ENCODE peak calls at places on chromosomes 5 and 9, in ten cellular contexts. One of them, this sample, is unnamed.

GRCh38 chr5:989961-990530 is 18.6 kb upstream of the NKD2 start:
- DNase-seq in DMS 273 treated with DMSO at 0.1 percent for 48 hours: no peak
- DNase-seq in stimulated activated CD4-positive, alpha-beta T cell treated with anti-CD3 and anti-CD28 coated beads, Interleukin-1b, Interleukin-23, amount 100 ng/mL, for 1 hour: no peak
- DNase-seq in H54: no peak
- DNase-seq in germinal center: no peak
- DNase-seq in heart right ventricle: peak; percentile 73
- DNase-seq in CD8-positive, alpha-beta memory T cell: no peak
- DNase-seq in esophagus squamous epithelium: no peak
- DNase-seq in suprapubic skin: peak; percentile 86
- DNase-seq in cardiac muscle cell: peak; percentile 60
- DNase-seq in this sample: no peak

GRCh38 chr9:36029765-36030528 is 6.8 kb upstream of the RECK start:
- DNase-seq in DMS 273 treated with DMSO at 0.1 percent for 48 hours: no peak
- DNase-seq in stimulated activated CD4-positive, alpha-beta T cell treated with anti-CD3 and anti-CD28 coated beads, Interleukin-1b, Interleukin-23, amount 100 ng/mL, for 1 hour: no peak
- DNase-seq in H54: no peak
- DNase-seq in germinal center: peak; percentile 43
- DNase-seq in heart right ventricle: no peak
- DNase-seq in CD8-positive, alpha-beta memory T cell: no peak
- DNase-seq in esophagus squamous epithelium: no peak
- DNase-seq in suprapubic skin: no peak
- DNase-seq in cardiac muscle cell: no peak
- DNase-seq in this sample: no peak

GRCh38 chr5:147822686-147823491 is 8.6 kb downstream of the SPINK1 start:
- DNase-seq in DMS 273 treated with DMSO at 0.1 percent for 48 hours: peak; percentile 50
- DNase-seq in stimulated activated CD4-positive, alpha-beta T cell treated with anti-CD3 and anti-CD28 coated beads, Interleukin-1b, Interleukin-23, amount 100 ng/mL, for 1 hour: no peak
- DNase-seq in H54: peak; percentile 7
- DNase-seq in germinal center: peak; percentile 59
- DNase-seq in heart right ventricle: no peak
- DNase-seq in CD8-positive, alpha-beta memory T cell: peak; percentile 38
- DNase-seq in esophagus squamous epithelium: no peak
- DNase-seq in suprapubic skin: no peak
- DNase-seq in cardiac muscle cell: peak; percentile 82
- DNase-seq in this sample: peak; percentile 1

GRCh38 chr9:128125575-128126354 is 1.8 kb downstream of the PTGES2 start:
- DNase-seq in DMS 273 treated with DMSO at 0.1 percent for 48 hours: no peak
- DNase-seq in stimulated activated CD4-positive, alpha-beta T cell treated with anti-CD3 and anti-CD28 coated beads, Interleukin-1b, Interleukin-23, amount 100 ng/mL, for 1 hour: no peak
- DNase-seq in H54: no peak
- DNase-seq in germinal center: no peak
- DNase-seq in heart right ventricle: peak; percentile 3
- DNase-seq in CD8-positive, alpha-beta memory T cell: no peak
- DNase-seq in esophagus squamous epithelium: no peak
- DNase-seq in suprapubic skin: peak; percentile 65
- DNase-seq in cardiac muscle cell: no peak
- DNase-seq in this sample: no peak

GRCh38 chr9:89617978-89618377 is 13.2 kb downstream of the GADD45G start:
- DNase-seq in DMS 273 treated with DMSO at 0.1 percent for 48 hours: no peak
- DNase-seq in stimulated activated CD4-positive, alpha-beta T cell treated with anti-CD3 and anti-CD28 coated beads, Interleukin-1b, Interleukin-23, amount 100 ng/mL, for 1 hour: no peak
- DNase-seq in H54: no peak
- DNase-seq in germinal center: no peak
- DNase-seq in heart right ventricle: no peak
- DNase-seq in CD8-positive, alpha-beta memory T cell: no peak
- DNase-seq in esophagus squamous epithelium: no peak
- DNase-seq in suprapubic skin: no peak
- DNase-seq in cardiac muscle cell: no peak
- DNase-seq in this sample: no peak

GRCh38 chr9:97188545-97188944 is 118.9 kb upstream of the CCDC180 start:
- DNase-seq in DMS 273 treated with DMSO at 0.1 percent for 48 hours: no peak
- DNase-seq in stimulated activated CD4-positive, alpha-beta T cell treated with anti-CD3 and anti-CD28 coated beads, Interleukin-1b, Interleukin-23, amount 100 ng/mL, for 1 hour: no peak
- DNase-seq in H54: no peak
- DNase-seq in germinal center: no peak
- DNase-seq in heart right ventricle: no peak
- DNase-seq in CD8-positive, alpha-beta memory T cell: no peak
- DNase-seq in esophagus squamous epithelium: no peak
- DNase-seq in suprapubic skin: no peak
- DNase-seq in cardiac muscle cell: no peak
- DNase-seq in this sample: no peak

GRCh38 chr9:111451570-111451969 is 32.6 kb downstream of the ECPAS start:
- DNase-seq in DMS 273 treated with DMSO at 0.1 percent for 48 hours: no peak
- DNase-seq in stimulated activated CD4-positive, alpha-beta T cell treated with anti-CD3 and anti-CD28 coated beads, Interleukin-1b, Interleukin-23, amount 100 ng/mL, for 1 hour: no peak
- DNase-seq in H54: no peak
- DNase-seq in germinal center: no peak
- DNase-seq in heart right ventricle: no peak
- DNase-seq in CD8-positive, alpha-beta memory T cell: no peak
- DNase-seq in esophagus squamous epithelium: no peak
- DNase-seq in suprapubic skin: no peak
- DNase-seq in cardiac muscle cell: no peak
- DNase-seq in this sample: no peak

GRCh38 chr5:167064199-167064811 is 1227.1 kb upstream of the WWC1 start:
- DNase-seq in DMS 273 treated with DMSO at 0.1 percent for 48 hours: no peak
- DNase-seq in stimulated activated CD4-positive, alpha-beta T cell treated with anti-CD3 and anti-CD28 coated beads, Interleukin-1b, Interleukin-23, amount 100 ng/mL, for 1 hour: no peak
- DNase-seq in H54: no peak
- DNase-seq in germinal center: no peak
- DNase-seq in heart right ventricle: no peak
- DNase-seq in CD8-positive, alpha-beta memory T cell: no peak
- DNase-seq in esophagus squamous epithelium: no peak
- DNase-seq in suprapubic skin: no peak
- DNase-seq in cardiac muscle cell: peak; percentile 21
- DNase-seq in this sample: no peak

GRCh38 chr9:33921967-33922895 is 105.3 kb downstream of the UBE2R2 start:
- DNase-seq in DMS 273 treated with DMSO at 0.1 percent for 48 hours: no peak
- DNase-seq in stimulated activated CD4-positive, alpha-beta T cell treated with anti-CD3 and anti-CD28 coated beads, Interleukin-1b, Interleukin-23, amount 100 ng/mL, for 1 hour: no peak
- DNase-seq in H54: peak; percentile 12
- DNase-seq in germinal center: peak; percentile 55
- DNase-seq in heart right ventricle: no peak
- DNase-seq in CD8-positive, alpha-beta memory T cell: no peak
- DNase-seq in esophagus squamous epithelium: no peak
- DNase-seq in suprapubic skin: no peak
- DNase-seq in cardiac muscle cell: peak; percentile 17
- DNase-seq in this sample: no peak

GRCh38 chr5:44183753-44184152 is 205.5 kb downstream of the FGF10 start:
- DNase-seq in DMS 273 treated with DMSO at 0.1 percent for 48 hours: no peak
- DNase-seq in stimulated activated CD4-positive, alpha-beta T cell treated with anti-CD3 and anti-CD28 coated beads, Interleukin-1b, Interleukin-23, amount 100 ng/mL, for 1 hour: no peak
- DNase-seq in H54: no peak
- DNase-seq in germinal center: no peak
- DNase-seq in heart right ventricle: no peak
- DNase-seq in CD8-positive, alpha-beta memory T cell: no peak
- DNase-seq in esophagus squamous epithelium: no peak
- DNase-seq in suprapubic skin: no peak
- DNase-seq in cardiac muscle cell: no peak
- DNase-seq in this sample: no peak

GRCh38 chr9:88092699-88093359 is 45.4 kb downstream of the SPATA31C2 start:
- DNase-seq in DMS 273 treated with DMSO at 0.1 percent for 48 hours: no peak
- DNase-seq in stimulated activated CD4-positive, alpha-beta T cell treated with anti-CD3 and anti-CD28 coated beads, Interleukin-1b, Interleukin-23, amount 100 ng/mL, for 1 hour: no peak
- DNase-seq in H54: no peak
- DNase-seq in germinal center: no peak
- DNase-seq in heart right ventricle: no peak
- DNase-seq in CD8-positive, alpha-beta memory T cell: no peak
- DNase-seq in esophagus squamous epithelium: no peak
- DNase-seq in suprapubic skin: no peak
- DNase-seq in cardiac muscle cell: no peak
- DNase-seq in this sample: no peak

GRCh38 chr5:68396722-68397121 is 181.2 kb downstream of the PIK3R1 start:
- DNase-seq in DMS 273 treated with DMSO at 0.1 percent for 48 hours: no peak
- DNase-seq in stimulated activated CD4-positive, alpha-beta T cell treated with anti-CD3 and anti-CD28 coated beads, Interleukin-1b, Interleukin-23, amount 100 ng/mL, for 1 hour: no peak
- DNase-seq in H54: no peak
- DNase-seq in germinal center: no peak
- DNase-seq in heart right ventricle: no peak
- DNase-seq in CD8-positive, alpha-beta memory T cell: no peak
- DNase-seq in esophagus squamous epithelium: no peak
- DNase-seq in suprapubic skin: no peak
- DNase-seq in cardiac muscle cell: no peak
- DNase-seq in this sample: no peak

GRCh38 chr5:144083185-144083584 is 87.3 kb downstream of the YIPF5 start:
- DNase-seq in DMS 273 treated with DMSO at 0.1 percent for 48 hours: no peak
- DNase-seq in stimulated activated CD4-positive, alpha-beta T cell treated with anti-CD3 and anti-CD28 coated beads, Interleukin-1b, Interleukin-23, amount 100 ng/mL, for 1 hour: no peak
- DNase-seq in H54: no peak
- DNase-seq in germinal center: no peak
- DNase-seq in heart right ventricle: no peak
- DNase-seq in CD8-positive, alpha-beta memory T cell: no peak
- DNase-seq in esophagus squamous epithelium: no peak
- DNase-seq in suprapubic skin: no peak
- DNase-seq in cardiac muscle cell: no peak
- DNase-seq in this sample: no peak

GRCh38 chr9:89815061-89815902 is 210.5 kb downstream of the GADD45G start:
- DNase-seq in DMS 273 treated with DMSO at 0.1 percent for 48 hours: no peak
- DNase-seq in stimulated activated CD4-positive, alpha-beta T cell treated with anti-CD3 and anti-CD28 coated beads, Interleukin-1b, Interleukin-23, amount 100 ng/mL, for 1 hour: no peak
- DNase-seq in H54: no peak
- DNase-seq in germinal center: no peak
- DNase-seq in heart right ventricle: no peak
- DNase-seq in CD8-positive, alpha-beta memory T cell: no peak
- DNase-seq in esophagus squamous epithelium: no peak
- DNase-seq in suprapubic skin: no peak
- DNase-seq in cardiac muscle cell: no peak
- DNase-seq in this sample: no peak

GRCh38 chr9:134188421-134189166 is 24.2 kb upstream of the RNU6ATAC start:
- DNase-seq in DMS 273 treated with DMSO at 0.1 percent for 48 hours: no peak
- DNase-seq in stimulated activated CD4-positive, alpha-beta T cell treated with anti-CD3 and anti-CD28 coated beads, Interleukin-1b, Interleukin-23, amount 100 ng/mL, for 1 hour: no peak
- DNase-seq in H54: no peak
- DNase-seq in germinal center: no peak
- DNase-seq in heart right ventricle: no peak
- DNase-seq in CD8-positive, alpha-beta memory T cell: no peak
- DNase-seq in esophagus squamous epithelium: no peak
- DNase-seq in suprapubic skin: peak; percentile 57
- DNase-seq in cardiac muscle cell: no peak
- DNase-seq in this sample: peak; percentile 6

GRCh38 chr9:87336407-87336806 is 161.3 kb upstream of the DAPK1 start:
- DNase-seq in DMS 273 treated with DMSO at 0.1 percent for 48 hours: no peak
- DNase-seq in stimulated activated CD4-positive, alpha-beta T cell treated with anti-CD3 and anti-CD28 coated beads, Interleukin-1b, Interleukin-23, amount 100 ng/mL, for 1 hour: no peak
- DNase-seq in H54: no peak
- DNase-seq in germinal center: no peak
- DNase-seq in heart right ventricle: no peak
- DNase-seq in CD8-positive, alpha-beta memory T cell: no peak
- DNase-seq in esophagus squamous epithelium: no peak
- DNase-seq in suprapubic skin: no peak
- DNase-seq in cardiac muscle cell: no peak
- DNase-seq in this sample: no peak

GRCh38 chr9:135487281-135488012 is 7.9 kb downstream of the PPP1R26 start:
- DNase-seq in DMS 273 treated with DMSO at 0.1 percent for 48 hours: no peak
- DNase-seq in stimulated activated CD4-positive, alpha-beta T cell treated with anti-CD3 and anti-CD28 coated beads, Interleukin-1b, Interleukin-23, amount 100 ng/mL, for 1 hour: no peak
- DNase-seq in H54: no peak
- DNase-seq in germinal center: no peak
- DNase-seq in heart right ventricle: no peak
- DNase-seq in CD8-positive, alpha-beta memory T cell: no peak
- DNase-seq in esophagus squamous epithelium: no peak
- DNase-seq in suprapubic skin: no peak
- DNase-seq in cardiac muscle cell: no peak
- DNase-seq in this sample: no peak

GRCh38 chr9:85600675-85601263 is 141.0 kb downstream of the AGTPBP1 start:
- DNase-seq in DMS 273 treated with DMSO at 0.1 percent for 48 hours: no peak
- DNase-seq in stimulated activated CD4-positive, alpha-beta T cell treated with anti-CD3 and anti-CD28 coated beads, Interleukin-1b, Interleukin-23, amount 100 ng/mL, for 1 hour: no peak
- DNase-seq in H54: no peak
- DNase-seq in germinal center: no peak
- DNase-seq in heart right ventricle: no peak
- DNase-seq in CD8-positive, alpha-beta memory T cell: peak; percentile 13
- DNase-seq in esophagus squamous epithelium: no peak
- DNase-seq in suprapubic skin: no peak
- DNase-seq in cardiac muscle cell: no peak
- DNase-seq in this sample: no peak

GRCh38 chr9:26210338-26210851 is 532.2 kb upstream of the TUSC1 start:
- DNase-seq in DMS 273 treated with DMSO at 0.1 percent for 48 hours: no peak
- DNase-seq in stimulated activated CD4-positive, alpha-beta T cell treated with anti-CD3 and anti-CD28 coated beads, Interleukin-1b, Interleukin-23, amount 100 ng/mL, for 1 hour: no peak
- DNase-seq in H54: peak; percentile 25
- DNase-seq in germinal center: no peak
- DNase-seq in heart right ventricle: no peak
- DNase-seq in CD8-positive, alpha-beta memory T cell: no peak
- DNase-seq in esophagus squamous epithelium: no peak
- DNase-seq in suprapubic skin: no peak
- DNase-seq in cardiac muscle cell: no peak
- DNase-seq in this sample: no peak

GRCh38 chr5:64166201-64166959 is 737 bp downstream of the RNF180 start:
- DNase-seq in DMS 273 treated with DMSO at 0.1 percent for 48 hours: no peak
- DNase-seq in stimulated activated CD4-positive, alpha-beta T cell treated with anti-CD3 and anti-CD28 coated beads, Interleukin-1b, Interleukin-23, amount 100 ng/mL, for 1 hour: no peak
- DNase-seq in H54: no peak
- DNase-seq in germinal center: no peak
- DNase-seq in heart right ventricle: peak; percentile 18
- DNase-seq in CD8-positive, alpha-beta memory T cell: no peak
- DNase-seq in esophagus squamous epithelium: no peak
- DNase-seq in suprapubic skin: no peak
- DNase-seq in cardiac muscle cell: peak; percentile 39
- DNase-seq in this sample: no peak

GRCh38 chr5:170080217-170080616 is 25.5 kb upstream of the FOXI1 start:
- DNase-seq in DMS 273 treated with DMSO at 0.1 percent for 48 hours: no peak
- DNase-seq in stimulated activated CD4-positive, alpha-beta T cell treated with anti-CD3 and anti-CD28 coated beads, Interleukin-1b, Interleukin-23, amount 100 ng/mL, for 1 hour: no peak
- DNase-seq in H54: no peak
- DNase-seq in germinal center: no peak
- DNase-seq in heart right ventricle: no peak
- DNase-seq in CD8-positive, alpha-beta memory T cell: no peak
- DNase-seq in esophagus squamous epithelium: no peak
- DNase-seq in suprapubic skin: no peak
- DNase-seq in cardiac muscle cell: no peak
- DNase-seq in this sample: no peak

GRCh38 chr9:25449503-25449902 is 228.7 kb downstream of the TUSC1 start:
- DNase-seq in DMS 273 treated with DMSO at 0.1 percent for 48 hours: no peak
- DNase-seq in stimulated activated CD4-positive, alpha-beta T cell treated with anti-CD3 and anti-CD28 coated beads, Interleukin-1b, Interleukin-23, amount 100 ng/mL, for 1 hour: no peak
- DNase-seq in H54: no peak
- DNase-seq in germinal center: no peak
- DNase-seq in heart right ventricle: no peak
- DNase-seq in CD8-positive, alpha-beta memory T cell: no peak
- DNase-seq in esophagus squamous epithelium: no peak
- DNase-seq in suprapubic skin: no peak
- DNase-seq in cardiac muscle cell: no peak
- DNase-seq in this sample: no peak

This sample was measured in GM12892.